ENCODE peak calls at places on chromosome 17, in eight cellular contexts. H is small intestine; Z is stimulated activated CD8-positive, alpha-beta memory T cell treated with anti-CD3 and anti-CD28 coated beads, Interleukin-4, amount 100 ng/mL, for 48 hours; P is COR-L47; M is SHP77 treated with DMSO at 0.1 percent for 48 hours; C is NCI-H446; I is activated CD4-positive, alpha-beta T cell treated with anti-CD3 and anti-CD28 coated beads, Interleukin-2, amount 10 ng/mL, durations not matched to agents 7 days and 5 days; F is neural progenitor cell. W is an unnamed sample.

GRCh38 chr17:55492951-55493350 is 18.3 kb downstream of the SMIM36 start:
- DNase-seq in H (no peak), Z (no peak), P (no peak), M (no peak), C (no peak), I (no peak), F (peak), W (peak)

GRCh38 chr17:72616457-72616856 is 476.0 kb downstream of the SLC39A11 start:
- DNase-seq in H (no peak), Z (no peak), P (no peak), M (no peak), C (no peak), I (no peak), F (peak), W (no peak)

GRCh38 chr17:64339516-64340475 is 50.9 kb downstream of the PECAM1 start:
- DNase-seq in H (no peak), Z (no peak), P (no peak), M (no peak), C (no peak), I (no peak), F (no peak), W (no peak)

GRCh38 chr17:4770632-4771031 is 1.1 kb upstream of the TM4SF5 start:
- DNase-seq in H (no peak), Z (no peak), P (no peak), M (no peak), C (no peak), I (no peak), F (no peak), W (no peak)

GRCh38 chr17:20920813-20921199 is 122.0 kb downstream of the USP22 start:
- DNase-seq in H (no peak), Z (no peak), P (no peak), M (no peak), C (no peak), I (no peak), F (no peak), W (no peak)

GRCh38 chr17:41710472-41711090 is 1.6 kb upstream of the GAST start:
- DNase-seq in H (no peak), Z (no peak), P (peak), M (no peak), C (no peak), I (no peak), F (no peak), W (peak)

GRCh38 chr17:48445248-48445620 is 15.2 kb upstream of the SKAP1 start:
- DNase-seq in H (no peak), Z (no peak), P (no peak), M (no peak), C (no peak), I (no peak), F (no peak), W (no peak)

GRCh38 chr17:53316988-53317387 is 505.7 kb upstream of the KIF2B start:
- DNase-seq in H (no peak), Z (no peak), P (no peak), M (no peak), C (no peak), I (no peak), F (no peak), W (no peak)

GRCh38 chr17:71926746-71927398 is 193.9 kb upstream of the SOX9 start:
- DNase-seq in H (no peak), Z (no peak), P (no peak), M (no peak), C (peak), I (no peak), F (no peak), W (no peak)

GRCh38 chr17:1762906-1763829 is 1.3 kb downstream of the SERPINF1 start:
- DNase-seq in H (peak), Z (no peak), P (no peak), M (peak), C (no peak), I (no peak), F (peak), W (peak)

W was measured in retina.